ENCODE peak calls at places on chromosomes 16 and 17, in eight cellular contexts. One of them, this sample, is unnamed.

GRCh38 chr16:67805718-67806427 is 487 bp downstream of the RANBP10 start:
- DNase-seq in AG04450: no peak
- DNase-seq in activated CD4-positive, alpha-beta T cell treated with anti-CD3 and anti-CD28 coated beads for 24 hours: no peak
- DNase-seq in activated CD4-positive, alpha-beta memory T cell treated with anti-CD3 and anti-CD28 coated beads for 36 hours: peak; percentile 16
- DNase-seq in stimulated activated CD8-positive, alpha-beta memory T cell treated with anti-CD3 and anti-CD28 coated beads, Interleukin-12 subunit alpha, Interleukin-12 subunit beta, amount 100 ng/mL, for 1 hour: no peak
- DNase-seq in anterior cingulate cortex: no peak
- DNase-seq in PC-9: no peak
- DNase-seq in activated naive CD4-positive, alpha-beta T cell: no peak
- DNase-seq in this sample: no peak

GRCh38 chr16:53605356-53605755 is 98.3 kb downstream of the RPGRIP1L start:
- DNase-seq in AG04450: no peak
- DNase-seq in activated CD4-positive, alpha-beta T cell treated with anti-CD3 and anti-CD28 coated beads for 24 hours: no peak
- DNase-seq in activated CD4-positive, alpha-beta memory T cell treated with anti-CD3 and anti-CD28 coated beads for 36 hours: no peak
- DNase-seq in stimulated activated CD8-positive, alpha-beta memory T cell treated with anti-CD3 and anti-CD28 coated beads, Interleukin-12 subunit alpha, Interleukin-12 subunit beta, amount 100 ng/mL, for 1 hour: no peak
- DNase-seq in anterior cingulate cortex: no peak
- DNase-seq in PC-9: no peak
- DNase-seq in activated naive CD4-positive, alpha-beta T cell: no peak
- DNase-seq in this sample: no peak

GRCh38 chr17:45223541-45224528 is 2.1 kb downstream of the FMNL1 start:
- DNase-seq in AG04450: no peak
- DNase-seq in activated CD4-positive, alpha-beta T cell treated with anti-CD3 and anti-CD28 coated beads for 24 hours: no peak
- DNase-seq in activated CD4-positive, alpha-beta memory T cell treated with anti-CD3 and anti-CD28 coated beads for 36 hours: peak; percentile 82
- DNase-seq in stimulated activated CD8-positive, alpha-beta memory T cell treated with anti-CD3 and anti-CD28 coated beads, Interleukin-12 subunit alpha, Interleukin-12 subunit beta, amount 100 ng/mL, for 1 hour: no peak
- DNase-seq in anterior cingulate cortex: no peak
- DNase-seq in PC-9: no peak
- DNase-seq in activated naive CD4-positive, alpha-beta T cell: no peak
- DNase-seq in this sample: no peak

GRCh38 chr17:19409066-19409465 is 2.0 kb upstream of the RNF112 start:
- DNase-seq in AG04450: no peak
- DNase-seq in activated CD4-positive, alpha-beta T cell treated with anti-CD3 and anti-CD28 coated beads for 24 hours: no peak
- DNase-seq in activated CD4-positive, alpha-beta memory T cell treated with anti-CD3 and anti-CD28 coated beads for 36 hours: no peak
- DNase-seq in stimulated activated CD8-positive, alpha-beta memory T cell treated with anti-CD3 and anti-CD28 coated beads, Interleukin-12 subunit alpha, Interleukin-12 subunit beta, amount 100 ng/mL, for 1 hour: no peak
- DNase-seq in anterior cingulate cortex: no peak
- DNase-seq in PC-9: no peak
- DNase-seq in activated naive CD4-positive, alpha-beta T cell: no peak
- DNase-seq in this sample: no peak

GRCh38 chr17:39655105-39655504 is 10.0 kb upstream of the TCAP start:
- DNase-seq in AG04450: no peak
- DNase-seq in activated CD4-positive, alpha-beta T cell treated with anti-CD3 and anti-CD28 coated beads for 24 hours: no peak
- DNase-seq in activated CD4-positive, alpha-beta memory T cell treated with anti-CD3 and anti-CD28 coated beads for 36 hours: no peak
- DNase-seq in stimulated activated CD8-positive, alpha-beta memory T cell treated with anti-CD3 and anti-CD28 coated beads, Interleukin-12 subunit alpha, Interleukin-12 subunit beta, amount 100 ng/mL, for 1 hour: no peak
- DNase-seq in anterior cingulate cortex: no peak
- DNase-seq in PC-9: no peak
- DNase-seq in activated naive CD4-positive, alpha-beta T cell: no peak
- DNase-seq in this sample: no peak

GRCh38 chr17:43020030-43020621 is 2.1 kb downstream of the VAT1 start:
- DNase-seq in AG04450: no peak
- DNase-seq in activated CD4-positive, alpha-beta T cell treated with anti-CD3 and anti-CD28 coated beads for 24 hours: no peak
- DNase-seq in activated CD4-positive, alpha-beta memory T cell treated with anti-CD3 and anti-CD28 coated beads for 36 hours: no peak
- DNase-seq in stimulated activated CD8-positive, alpha-beta memory T cell treated with anti-CD3 and anti-CD28 coated beads, Interleukin-12 subunit alpha, Interleukin-12 subunit beta, amount 100 ng/mL, for 1 hour: no peak
- DNase-seq in anterior cingulate cortex: no peak
- DNase-seq in PC-9: no peak
- DNase-seq in activated naive CD4-positive, alpha-beta T cell: no peak
- DNase-seq in this sample: no peak

GRCh38 chr16:29883987-29884386 is 15.4 kb downstream of the SEZ6L2 start:
- DNase-seq in AG04450: no peak
- DNase-seq in activated CD4-positive, alpha-beta T cell treated with anti-CD3 and anti-CD28 coated beads for 24 hours: no peak
- DNase-seq in activated CD4-positive, alpha-beta memory T cell treated with anti-CD3 and anti-CD28 coated beads for 36 hours: no peak
- DNase-seq in stimulated activated CD8-positive, alpha-beta memory T cell treated with anti-CD3 and anti-CD28 coated beads, Interleukin-12 subunit alpha, Interleukin-12 subunit beta, amount 100 ng/mL, for 1 hour: no peak
- DNase-seq in anterior cingulate cortex: no peak
- DNase-seq in PC-9: no peak
- DNase-seq in activated naive CD4-positive, alpha-beta T cell: no peak
- DNase-seq in this sample: no peak

GRCh38 chr16:75264531-75264998 is 13.1 kb upstream of the BCAR1 start:
- DNase-seq in AG04450: no peak
- DNase-seq in activated CD4-positive, alpha-beta T cell treated with anti-CD3 and anti-CD28 coated beads for 24 hours: no peak
- DNase-seq in activated CD4-positive, alpha-beta memory T cell treated with anti-CD3 and anti-CD28 coated beads for 36 hours: no peak
- DNase-seq in stimulated activated CD8-positive, alpha-beta memory T cell treated with anti-CD3 and anti-CD28 coated beads, Interleukin-12 subunit alpha, Interleukin-12 subunit beta, amount 100 ng/mL, for 1 hour: no peak
- DNase-seq in anterior cingulate cortex: peak; percentile 56
- DNase-seq in PC-9: no peak
- DNase-seq in activated naive CD4-positive, alpha-beta T cell: no peak
- DNase-seq in this sample: no peak

GRCh38 chr16:287298-287811 is 4.4 kb downstream of the PDIA2 start:
- DNase-seq in AG04450: no peak
- DNase-seq in activated CD4-positive, alpha-beta T cell treated with anti-CD3 and anti-CD28 coated beads for 24 hours: no peak
- DNase-seq in activated CD4-positive, alpha-beta memory T cell treated with anti-CD3 and anti-CD28 coated beads for 36 hours: no peak
- DNase-seq in stimulated activated CD8-positive, alpha-beta memory T cell treated with anti-CD3 and anti-CD28 coated beads, Interleukin-12 subunit alpha, Interleukin-12 subunit beta, amount 100 ng/mL, for 1 hour: no peak
- DNase-seq in anterior cingulate cortex: no peak
- DNase-seq in PC-9: no peak
- DNase-seq in activated naive CD4-positive, alpha-beta T cell: no peak
- DNase-seq in this sample: no peak

GRCh38 chr17:59062509-59062908 is 44.2 kb downstream of the TRIM37 start:
- DNase-seq in AG04450: no peak
- DNase-seq in activated CD4-positive, alpha-beta T cell treated with anti-CD3 and anti-CD28 coated beads for 24 hours: no peak
- DNase-seq in activated CD4-positive, alpha-beta memory T cell treated with anti-CD3 and anti-CD28 coated beads for 36 hours: no peak
- DNase-seq in stimulated activated CD8-positive, alpha-beta memory T cell treated with anti-CD3 and anti-CD28 coated beads, Interleukin-12 subunit alpha, Interleukin-12 subunit beta, amount 100 ng/mL, for 1 hour: no peak
- DNase-seq in anterior cingulate cortex: no peak
- DNase-seq in PC-9: no peak
- DNase-seq in activated naive CD4-positive, alpha-beta T cell: no peak
- DNase-seq in this sample: no peak

GRCh38 chr17:63455417-63455816 is 9.3 kb upstream of the CYB561 start:
- DNase-seq in AG04450: no peak
- DNase-seq in activated CD4-positive, alpha-beta T cell treated with anti-CD3 and anti-CD28 coated beads for 24 hours: no peak
- DNase-seq in activated CD4-positive, alpha-beta memory T cell treated with anti-CD3 and anti-CD28 coated beads for 36 hours: no peak
- DNase-seq in stimulated activated CD8-positive, alpha-beta memory T cell treated with anti-CD3 and anti-CD28 coated beads, Interleukin-12 subunit alpha, Interleukin-12 subunit beta, amount 100 ng/mL, for 1 hour: no peak
- DNase-seq in anterior cingulate cortex: no peak
- DNase-seq in PC-9: no peak
- DNase-seq in activated naive CD4-positive, alpha-beta T cell: no peak
- DNase-seq in this sample: no peak

GRCh38 chr17:83062011-83062817 is 17.2 kb upstream of the METRNL start:
- DNase-seq in AG04450: no peak
- DNase-seq in activated CD4-positive, alpha-beta T cell treated with anti-CD3 and anti-CD28 coated beads for 24 hours: no peak
- DNase-seq in activated CD4-positive, alpha-beta memory T cell treated with anti-CD3 and anti-CD28 coated beads for 36 hours: no peak
- DNase-seq in stimulated activated CD8-positive, alpha-beta memory T cell treated with anti-CD3 and anti-CD28 coated beads, Interleukin-12 subunit alpha, Interleukin-12 subunit beta, amount 100 ng/mL, for 1 hour: no peak
- DNase-seq in anterior cingulate cortex: no peak
- DNase-seq in PC-9: no peak
- DNase-seq in activated naive CD4-positive, alpha-beta T cell: no peak
- DNase-seq in this sample: no peak

GRCh38 chr16:88866151-88866920 is at the start of gene PABPN1L:
- DNase-seq in AG04450: no peak
- DNase-seq in activated CD4-positive, alpha-beta T cell treated with anti-CD3 and anti-CD28 coated beads for 24 hours: no peak
- DNase-seq in activated CD4-positive, alpha-beta memory T cell treated with anti-CD3 and anti-CD28 coated beads for 36 hours: no peak
- DNase-seq in stimulated activated CD8-positive, alpha-beta memory T cell treated with anti-CD3 and anti-CD28 coated beads, Interleukin-12 subunit alpha, Interleukin-12 subunit beta, amount 100 ng/mL, for 1 hour: no peak
- DNase-seq in anterior cingulate cortex: no peak
- DNase-seq in PC-9: no peak
- DNase-seq in activated naive CD4-positive, alpha-beta T cell: no peak
- DNase-seq in this sample: no peak

GRCh38 chr17:17767096-17767470 is 69.7 kb downstream of the SREBF1 start:
- DNase-seq in AG04450: no peak
- DNase-seq in activated CD4-positive, alpha-beta T cell treated with anti-CD3 and anti-CD28 coated beads for 24 hours: no peak
- DNase-seq in activated CD4-positive, alpha-beta memory T cell treated with anti-CD3 and anti-CD28 coated beads for 36 hours: no peak
- DNase-seq in stimulated activated CD8-positive, alpha-beta memory T cell treated with anti-CD3 and anti-CD28 coated beads, Interleukin-12 subunit alpha, Interleukin-12 subunit beta, amount 100 ng/mL, for 1 hour: no peak
- DNase-seq in anterior cingulate cortex: no peak
- DNase-seq in PC-9: no peak
- DNase-seq in activated naive CD4-positive, alpha-beta T cell: no peak
- DNase-seq in this sample: no peak

GRCh38 chr17:78979780-78980623 is at the start of gene LGALS3BP:
- DNase-seq in AG04450: peak; percentile 48
- DNase-seq in activated CD4-positive, alpha-beta T cell treated with anti-CD3 and anti-CD28 coated beads for 24 hours: no peak
- DNase-seq in activated CD4-positive, alpha-beta memory T cell treated with anti-CD3 and anti-CD28 coated beads for 36 hours: peak; percentile 50
- DNase-seq in stimulated activated CD8-positive, alpha-beta memory T cell treated with anti-CD3 and anti-CD28 coated beads, Interleukin-12 subunit alpha, Interleukin-12 subunit beta, amount 100 ng/mL, for 1 hour: no peak
- DNase-seq in anterior cingulate cortex: peak; percentile 62
- DNase-seq in PC-9: peak; percentile 87
- DNase-seq in activated naive CD4-positive, alpha-beta T cell: no peak
- DNase-seq in this sample: no peak

GRCh38 chr17:3335876-3336275 is 37.7 kb upstream of the OR3A1 start:
- DNase-seq in AG04450: no peak
- DNase-seq in activated CD4-positive, alpha-beta T cell treated with anti-CD3 and anti-CD28 coated beads for 24 hours: no peak
- DNase-seq in activated CD4-positive, alpha-beta memory T cell treated with anti-CD3 and anti-CD28 coated beads for 36 hours: no peak
- DNase-seq in stimulated activated CD8-positive, alpha-beta memory T cell treated with anti-CD3 and anti-CD28 coated beads, Interleukin-12 subunit alpha, Interleukin-12 subunit beta, amount 100 ng/mL, for 1 hour: no peak
- DNase-seq in anterior cingulate cortex: no peak
- DNase-seq in PC-9: no peak
- DNase-seq in activated naive CD4-positive, alpha-beta T cell: no peak
- DNase-seq in this sample: no peak

GRCh38 chr16:7343271-7343670 is 10.6 kb downstream of the RBFOX1 start:
- DNase-seq in AG04450: no peak
- DNase-seq in activated CD4-positive, alpha-beta T cell treated with anti-CD3 and anti-CD28 coated beads for 24 hours: no peak
- DNase-seq in activated CD4-positive, alpha-beta memory T cell treated with anti-CD3 and anti-CD28 coated beads for 36 hours: no peak
- DNase-seq in stimulated activated CD8-positive, alpha-beta memory T cell treated with anti-CD3 and anti-CD28 coated beads, Interleukin-12 subunit alpha, Interleukin-12 subunit beta, amount 100 ng/mL, for 1 hour: no peak
- DNase-seq in anterior cingulate cortex: no peak
- DNase-seq in PC-9: no peak
- DNase-seq in activated naive CD4-positive, alpha-beta T cell: no peak
- DNase-seq in this sample: no peak

This sample was measured in GM18507.